ENCODE peak calls at places on chromosomes 7 and 10, in four cellular contexts. G, U, O and T are unnamed samples. For H3K27me3 and H3K4me1, the result is how much of the 10 kb centered on the place peaks cover.

GRCh38 chr10:73803680-73804286 is 7.6 kb downstream of the NDST2 start:
- DNase-seq in G (no peak), U (no peak), O (no peak), T (no peak)

GRCh38 chr7:135386181-135386580 is 123.7 kb downstream of the CNOT4 start:
- DNase-seq in G (no peak), U (no peak), O (peak), T (no peak)

GRCh38 chr10:77564781-77565589 is 72.6 kb downstream of the KCNMA1 start:
- DNase-seq in G (no peak), U (no peak), O (peak), T (no peak)

GRCh38 chr10:67115972-67116371 is 190.1 kb downstream of the LRRTM3 start:
- DNase-seq in G (no peak), U (no peak), O (no peak), T (no peak)

GRCh38 chr7:149495785-149496641 is 1.6 kb downstream of the ZNF746 start:
- DNase-seq in G (peak), U (peak), O (peak), T (peak)

GRCh38 chr10:123882681-123883445 is 8.7 kb downstream of the CPXM2 start:
- DNase-seq in G (no peak), U (no peak), O (no peak), T (no peak)

GRCh38 chr7:108211382-108212201 is 81.4 kb upstream of the LAMB4 start:
- DNase-seq in G (peak), U (peak), O (peak), T (no peak)

GRCh38 chr10:119235381-119235780 is 28.0 kb downstream of the GRK5 start:
- DNase-seq in G (no peak), U (no peak), O (peak), T (no peak)

GRCh38 chr10:106716375-106716774 is 448.1 kb downstream of the SORCS1 start:
- DNase-seq in G (no peak), U (no peak), O (no peak), T (no peak)

GRCh38 chr7:106312099-106312871 is 27.5 kb upstream of the NAMPT start:
- DNase-seq in G (no peak), U (no peak), O (peak), T (no peak)

GRCh38 chr7:68235937-68236336 is 1239.3 kb downstream of the TYW1 start:
- DNase-seq in G (no peak), U (no peak), O (no peak), T (no peak)

GRCh38 chr10:17519457-17519856 is 65.1 kb upstream of the ST8SIA6 start:
- DNase-seq in G (no peak), U (no peak), O (no peak), T (no peak)

GRCh38 chr10:80608706-80609105 is 71.0 kb downstream of the SH2D4B start:
- DNase-seq in G (no peak), U (no peak), O (no peak), T (no peak)

GRCh38 chr7:35258125-35258890 is 4.4 kb upstream of the TBX20 start:
- DNase-seq in G (no peak), U (no peak), O (no peak), T (no peak)

GRCh38 chr10:113854757-113855626 is 531 bp downstream of the NHLRC2 start:
- DNase-seq in G (peak), U (peak), O (peak), T (peak)
- TF ChIP-seq POLR2A in G (peak), U (no peak), O (peak), T (no peak)

GRCh38 chr10:125032474-125032873 is 90.6 kb downstream of the ZRANB1 start:
- DNase-seq in G (no peak), U (no peak), O (no peak), T (no peak)

GRCh38 chr10:125029584-125030242 is 87.8 kb downstream of the ZRANB1 start:
- DNase-seq in G (peak), U (no peak), O (peak), T (no peak)

GRCh38 chr10:125028291-125028867 is 86.5 kb downstream of the ZRANB1 start:
- DNase-seq in G (no peak), U (no peak), O (peak), T (no peak)

GRCh38 chr10:125033146-125033924 is 91.4 kb downstream of the ZRANB1 start:
- DNase-seq in G (no peak), U (no peak), O (no peak), T (no peak)

DNA sequence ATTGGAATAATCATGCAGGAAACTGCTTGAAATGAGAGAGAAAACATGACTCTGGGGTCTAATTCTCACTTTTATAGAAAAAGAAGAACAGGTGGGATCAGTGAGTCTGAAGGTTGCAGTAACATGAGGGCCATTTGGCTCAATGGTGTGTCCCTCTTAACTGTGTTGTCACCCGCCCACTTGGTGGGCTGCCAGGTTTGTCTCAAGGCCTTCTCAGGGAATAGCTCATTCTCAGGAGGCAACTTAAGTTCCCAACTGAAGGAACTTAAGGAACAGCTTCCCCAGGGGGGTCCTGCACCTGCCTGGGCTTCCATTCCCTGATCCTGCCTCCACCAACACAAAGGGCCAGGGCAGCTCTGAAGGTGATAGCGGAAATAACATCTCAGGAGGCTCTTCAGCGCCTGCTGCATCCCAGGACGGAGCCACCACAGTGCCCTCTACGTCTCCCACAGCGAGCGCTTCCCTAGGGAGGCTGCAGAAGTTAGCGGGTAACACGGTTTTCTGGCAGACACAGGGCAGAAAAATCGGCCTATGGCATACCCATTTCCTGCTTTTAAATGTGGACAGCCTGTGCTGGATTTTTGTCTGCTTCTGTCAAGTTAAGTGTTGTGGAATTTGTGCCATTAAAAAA is 88.8 kb downstream of the ZRANB1 start:
- DNase-seq in G (peak), U (peak), O (no peak), T (no peak)
- H3K27me3 ChIP-seq in G (under half), U (under half), O (under half), T (under half)

GRCh38 chr7:75756340-75757297 is 15.4 kb downstream of the CCL26 start:
- DNase-seq in G (no peak), U (peak), O (peak), T (no peak)
- H3K4me1 ChIP-seq in G (under half), U (under half), O (under half), T (under half)

GRCh38 chr7:26291251-26291650 is 411 bp upstream of the SNX10 start:
- DNase-seq in G (no peak), U (no peak), O (no peak), T (no peak)

GRCh38 chr7:26293569-26294308 is 2.1 kb downstream of the SNX10 start:
- DNase-seq in G (peak), U (no peak), O (no peak), T (no peak)

GRCh38 chr7:26295015-26295414 is 3.4 kb downstream of the SNX10 start:
- DNase-seq in G (no peak), U (no peak), O (no peak), T (no peak)

GRCh38 chr7:26292768-26293560 is 1.3 kb downstream of the SNX10 start:
- DNase-seq in G (peak), U (no peak), O (no peak), T (no peak)

GRCh38 chr7:26291699-26292538 is at the start of gene SNX10:
- DNase-seq in G (peak), U (peak), O (no peak), T (peak)
- TF ChIP-seq POLR2A in G (peak), U (no peak), O (no peak), T (no peak)

DNA sequence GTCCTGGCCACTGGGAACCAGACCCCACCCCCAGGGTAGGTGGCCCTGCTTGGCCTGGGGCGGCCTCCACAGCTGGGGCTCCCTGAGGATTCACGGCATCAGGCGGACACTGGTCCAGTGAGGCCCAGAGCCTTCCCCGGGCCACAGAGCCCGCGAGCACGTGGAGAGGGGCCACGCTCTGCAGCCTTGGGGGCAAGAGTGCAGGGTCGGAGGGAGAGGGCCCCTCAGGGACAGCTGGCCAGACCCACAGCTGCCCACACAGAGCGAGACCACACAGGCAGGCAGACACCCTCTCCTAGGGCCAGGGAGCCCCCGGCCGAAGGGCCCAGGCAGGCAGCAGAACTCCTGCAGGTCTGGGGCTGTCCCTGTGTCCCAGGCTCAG is 10.7 kb downstream of the VENTX start:
- DNase-seq in G (no peak), U (no peak), O (no peak), T (no peak)
- H3K27me3 ChIP-seq in G (under half), U (half or more), O (under half), T (under half)

GRCh38 chr10:3226960-3227724 is 54.6 kb upstream of the PITRM1 start:
- DNase-seq in G (no peak), U (no peak), O (peak), T (no peak)
- H3K4me1 ChIP-seq in G (under half), U (under half), O (under half), T (under half)

DNA sequence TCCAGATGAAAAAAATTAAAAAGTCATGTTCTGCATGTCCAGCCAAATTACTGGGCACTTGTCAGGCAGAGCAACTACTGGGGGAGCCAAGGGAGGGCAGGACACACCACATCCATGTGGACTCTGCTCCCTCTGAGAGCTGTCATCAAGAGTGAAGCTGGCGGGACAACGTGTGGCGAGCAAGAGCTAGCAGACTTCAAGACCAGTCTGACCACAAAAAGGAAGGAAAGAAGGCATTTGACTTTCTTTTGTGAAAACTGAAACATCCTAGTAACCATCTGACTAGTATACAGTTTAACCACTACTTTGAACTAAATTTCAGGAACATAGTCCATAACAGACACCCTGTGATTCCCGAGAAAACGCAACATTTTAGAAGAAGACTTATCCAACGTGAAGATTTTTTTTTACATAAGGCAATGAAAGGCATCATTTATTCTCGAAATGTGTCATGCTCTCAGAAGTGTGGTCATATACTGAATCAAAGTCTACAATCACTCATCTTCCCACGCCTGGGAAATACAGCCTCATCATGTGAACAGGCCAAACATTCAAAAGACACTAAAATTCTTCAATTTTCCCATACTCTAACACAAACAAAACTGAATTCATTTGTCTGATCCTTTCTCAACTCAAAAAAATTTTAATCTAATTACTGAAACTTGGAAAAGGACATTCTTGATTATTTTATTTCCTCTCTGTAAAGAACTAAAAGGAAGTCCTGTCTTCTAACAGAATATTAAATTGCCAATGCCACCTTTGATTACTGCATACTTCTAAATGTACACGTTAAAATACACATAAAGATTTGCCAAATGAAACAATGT is 15.5 kb downstream of the CYTH3 start:
- DNase-seq in G (peak), U (no peak), O (peak), T (no peak)
- TF ChIP-seq POLR2A in G (no peak), U (no peak), O (no peak), T (no peak)